ENCODE peak calls at places on chromosomes 11 and 22, in six cellular contexts. G, L, T, U, S and F are unnamed samples.

GRCh38 chr11:63765688-63766241 is 2.8 kb downstream of the ZFTA start:
- DNase-seq in G (no peak), L (no peak), T (peak), U (no peak), S (no peak), F (no peak)

GRCh38 chr22:23453277-23453676 is 126.8 kb downstream of the IGLL1 start:
- DNase-seq in G (no peak), L (no peak), T (no peak), U (no peak), S (no peak), F (no peak)

GRCh38 chr22:32080904-32081303 is 37.8 kb downstream of the SLC5A1 start:
- DNase-seq in G (no peak), L (no peak), T (no peak), U (peak), S (no peak), F (no peak)

GRCh38 chr11:125833016-125833415 is at the start of gene PATE4:
- DNase-seq in G (no peak), L (no peak), T (no peak), U (no peak), S (no peak), F (no peak)

GRCh38 chr22:32842486-32842885 is 41.0 kb downstream of the TIMP3 start:
- DNase-seq in G (no peak), L (no peak), T (no peak), U (peak), S (no peak), F (no peak)

GRCh38 chr11:59901306-59901705 is 22.7 kb downstream of the OOSP3 start:
- DNase-seq in G (no peak), L (no peak), T (no peak), U (peak), S (no peak), F (no peak)

GRCh38 chr11:93783362-93783761 is 720 bp upstream of the MED17 start:
- DNase-seq in G (no peak), L (no peak), T (no peak), U (no peak), S (no peak), F (no peak)

GRCh38 chr22:50719814-50720300 is 18.1 kb upstream of the ACR start:
- DNase-seq in G (no peak), L (no peak), T (no peak), U (no peak), S (no peak), F (no peak)

GRCh38 chr11:9459573-9460321 is 1.1 kb upstream of the ZNF143 start:
- DNase-seq in G (no peak), L (no peak), T (no peak), U (peak), S (no peak), F (no peak)

GRCh38 chr11:114192841-114193389 is 103.3 kb upstream of the NNMT start:
- DNase-seq in G (no peak), L (no peak), T (peak), U (no peak), S (no peak), F (no peak)

GRCh38 chr11:67054851-67055523 is 1.7 kb upstream of the RHOD start:
- DNase-seq in G (peak), L (peak), T (no peak), U (peak), S (no peak), F (no peak)

GRCh38 chr22:46738961-46739870 is 1.2 kb upstream of the CERK start:
- DNase-seq in G (no peak), L (peak), T (peak), U (peak), S (no peak), F (no peak)

GRCh38 chr11:130194241-130195023 is 34.9 kb downstream of the ST14 start:
- DNase-seq in G (no peak), L (no peak), T (no peak), U (no peak), S (no peak), F (no peak)

GRCh38 chr11:107562647-107563208 is 2.8 kb downstream of the ALKBH8 start:
- DNase-seq in G (no peak), L (no peak), T (no peak), U (peak), S (no peak), F (no peak)

GRCh38 chr11:32088117-32088941 is 2.5 kb upstream of the RCN1 start:
- DNase-seq in G (no peak), L (peak), T (peak), U (peak), S (no peak), F (peak)

GRCh38 chr11:108790501-108791299 is 125.8 kb downstream of the DDX10 start:
- DNase-seq in G (no peak), L (no peak), T (no peak), U (no peak), S (no peak), F (no peak)

GRCh38 chr11:8760896-8761295 is 78.3 kb downstream of the RPL27A start:
- DNase-seq in G (no peak), L (no peak), T (no peak), U (peak), S (peak), F (no peak)

GRCh38 chr11:86954288-86955110 is 696 bp downstream of the FZD4 start:
- DNase-seq in G (no peak), L (peak), T (peak), U (no peak), S (peak), F (no peak)

GRCh38 chr11:20596629-20597129 is 2.7 kb upstream of the SLC6A5 start:
- DNase-seq in G (no peak), L (no peak), T (no peak), U (no peak), S (no peak), F (no peak)

GRCh38 chr11:20598487-20598886 is 921 bp upstream of the SLC6A5 start:
- DNase-seq in G (no peak), L (no peak), T (no peak), U (no peak), S (no peak), F (no peak)

GRCh38 chr11:20595101-20595500 is 4.3 kb upstream of the SLC6A5 start:
- DNase-seq in G (no peak), L (no peak), T (no peak), U (no peak), S (no peak), F (no peak)

GRCh38 chr11:20597924-20598484 is 1.4 kb upstream of the SLC6A5 start:
- DNase-seq in G (no peak), L (no peak), T (no peak), U (no peak), S (no peak), F (no peak)

GRCh38 chr11:20597137-20597923 is 2.1 kb upstream of the SLC6A5 start:
- DNase-seq in G (no peak), L (no peak), T (no peak), U (no peak), S (no peak), F (no peak)
- H3K4me3 ChIP-seq in G (peak), L (peak), T (no peak), U (no peak), S (no peak), F (peak)

GRCh38 chr11:78635814-78636506 is 61.3 kb upstream of the NARS2 start:
- DNase-seq in G (no peak), L (no peak), T (no peak), U (no peak), S (no peak), F (no peak)

GRCh38 chr11:78630155-78630554 is 55.5 kb upstream of the NARS2 start:
- DNase-seq in G (no peak), L (no peak), T (no peak), U (no peak), S (no peak), F (no peak)

GRCh38 chr11:78633516-78634310 is 59.0 kb upstream of the NARS2 start:
- DNase-seq in G (no peak), L (no peak), T (no peak), U (no peak), S (no peak), F (no peak)

DNA sequence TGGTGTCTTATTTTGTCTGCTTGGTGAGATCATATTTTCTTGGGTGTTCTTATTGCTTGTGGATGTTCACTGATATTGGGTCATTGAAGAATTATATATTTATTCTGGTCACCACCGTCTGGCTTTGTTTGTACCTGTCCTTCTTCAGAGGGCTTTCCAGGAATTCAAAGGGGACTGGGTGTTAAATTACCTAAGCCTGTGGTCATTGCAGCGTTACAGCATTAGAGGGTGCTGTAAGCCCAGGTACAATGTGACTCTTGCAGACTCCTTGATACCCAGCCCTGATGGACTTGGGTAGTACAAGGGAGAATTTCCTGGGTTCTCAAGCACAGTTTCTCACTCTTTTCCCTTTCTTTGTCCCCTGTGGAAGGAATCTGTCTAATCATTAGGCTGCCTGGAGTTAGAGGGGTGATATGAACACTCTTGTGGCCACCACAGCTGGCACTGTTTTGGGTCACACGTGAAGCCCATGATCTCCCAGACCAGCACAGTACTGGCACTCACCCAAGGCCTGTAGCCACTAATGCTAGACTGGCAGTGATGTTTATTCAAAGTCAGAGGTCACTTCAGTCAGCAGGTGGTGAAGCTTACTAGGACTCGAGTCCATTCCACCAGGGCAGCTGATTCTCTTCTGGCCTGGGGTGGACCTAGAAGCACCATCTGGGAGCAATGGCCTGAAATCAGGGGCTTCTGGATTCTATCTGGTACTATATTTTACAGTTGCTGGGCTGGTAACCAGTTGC is 56.1 kb upstream of the NARS2 start:
- DNase-seq in G (no peak), L (no peak), T (no peak), U (no peak), S (no peak), F (no peak)
- TF ChIP-seq CTCF in G (no peak), L (no peak), T (no peak), U (no peak), S (no peak), F (no peak)

GRCh38 chr11:96306933-96307747 is 35.9 kb downstream of the MAML2 start:
- DNase-seq in G (peak), L (no peak), T (peak), U (peak), S (peak), F (peak)
- H3K4me3 ChIP-seq in G (peak), L (peak), T (peak), U (peak), S (peak), F (peak)

GRCh38 chr11:112345708-112346107 is 85.0 kb upstream of the PLET1 start:
- DNase-seq in G (no peak), L (no peak), T (no peak), U (no peak), S (no peak), F (no peak)
- TF ChIP-seq CTCF in G (no peak), L (no peak), T (no peak), U (peak), S (no peak), F (no peak)

GRCh38 chr11:26964335-26964734 is 29.6 kb upstream of the FIBIN start:
- DNase-seq in G (no peak), L (no peak), T (no peak), U (no peak), S (no peak), F (no peak)
- H3K4me3 ChIP-seq in G (no peak), L (no peak), T (no peak), U (no peak), S (no peak), F (no peak)

GRCh38 chr11:77820565-77821348 is at the start of the genes AAMDC and RSF1:
- DNase-seq in G (peak), L (peak), T (peak), U (peak), S (peak), F (peak)
- TF ChIP-seq CTCF in G (peak), L (peak), T (peak), U (peak), S (peak), F (peak)

DNA sequence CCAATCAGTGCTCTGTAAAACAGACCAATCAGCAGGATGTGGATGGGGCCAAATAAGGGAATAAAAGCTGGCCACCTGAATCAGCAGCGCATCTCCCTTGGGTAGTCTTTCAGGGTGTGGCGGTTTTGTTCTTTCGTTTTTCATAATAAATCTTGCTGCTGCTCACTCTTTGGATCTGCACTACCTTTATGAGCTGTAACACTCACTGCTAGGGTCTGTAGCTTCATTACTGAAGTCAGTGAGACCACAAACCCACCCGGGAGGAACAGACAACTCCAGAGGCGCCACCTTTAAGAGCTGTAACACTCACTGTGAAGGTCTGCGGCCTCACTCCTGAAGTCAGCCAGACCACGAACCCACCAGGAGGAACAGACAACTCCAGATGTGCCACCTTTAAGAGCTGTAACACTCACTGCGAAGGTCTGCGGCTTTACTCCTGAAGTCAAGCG is 175.5 kb upstream of the PDGFD start:
- DNase-seq in G (no peak), L (no peak), T (no peak), U (no peak), S (no peak), F (no peak)
- H3K4me3 ChIP-seq in G (no peak), L (no peak), T (no peak), U (no peak), S (no peak), F (no peak)

GRCh38 chr11:3992964-3993363 is 101.6 kb upstream of the RRM1 start:
- DNase-seq in G (no peak), L (no peak), T (no peak), U (no peak), S (no peak), F (no peak)

GRCh38 chr11:3986301-3986700 is 108.3 kb upstream of the RRM1 start:
- DNase-seq in G (no peak), L (no peak), T (no peak), U (no peak), S (no peak), F (no peak)

GRCh38 chr11:3989251-3989650 is 105.3 kb upstream of the RRM1 start:
- DNase-seq in G (no peak), L (no peak), T (no peak), U (peak), S (peak), F (no peak)

GRCh38 chr11:3990406-3990805 is 104.2 kb upstream of the RRM1 start:
- DNase-seq in G (no peak), L (no peak), T (no peak), U (no peak), S (no peak), F (no peak)

DNA sequence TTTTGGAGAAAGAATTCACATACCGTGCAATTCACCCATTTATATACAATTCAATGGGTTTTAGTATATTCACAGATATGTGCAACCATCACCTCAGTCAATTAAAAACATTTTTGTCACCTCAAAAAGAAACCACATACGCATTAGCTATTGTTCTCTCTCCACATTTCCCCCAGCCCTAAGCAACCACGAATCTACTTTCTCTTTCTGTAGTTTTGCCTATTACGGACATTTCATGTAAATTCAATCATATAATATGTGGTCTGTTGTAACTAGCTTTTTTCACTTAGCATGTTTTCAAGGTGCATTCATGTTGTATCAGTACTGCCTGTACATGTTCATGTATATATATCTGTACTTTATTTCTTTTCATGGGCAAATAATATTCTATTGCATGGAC is 104.7 kb upstream of the RRM1 start:
- DNase-seq in G (no peak), L (no peak), T (no peak), U (no peak), S (no peak), F (no peak)
- TF ChIP-seq CTCF in G (no peak), L (no peak), T (no peak), U (no peak), S (no peak), F (no peak)